ENCODE peak calls at places on chromosomes 3 and 15, in five cellular contexts. J is K562, E is SK-N-SH, N is HepG2, O is GM12878. H is an unnamed sample.

GRCh38 chr3:52986049-52986448 is 59.8 kb downstream of the SFMBT1 start:
- DNase-seq in J (no peak), E (no peak), N (no peak), O (no peak), H (no peak)

GRCh38 chr3:134485620-134486576 is at the start of the genes ANAPC13 and CEP63:
- DNase-seq in J (peak), E (peak), N (peak), O (peak), H (peak)

GRCh38 chr3:187807086-187807862 is 62.0 kb upstream of the BCL6 start:
- DNase-seq in J (no peak), E (no peak), N (no peak), O (no peak), H (no peak)

GRCh38 chr15:52010633-52011595 is 8.1 kb upstream of the MAPK6 start:
- DNase-seq in J (no peak), E (no peak), N (peak), O (peak), H (no peak)

GRCh38 chr15:98943609-98944111 is 63.9 kb downstream of the PGPEP1L start:
- DNase-seq in J (no peak), E (no peak), N (no peak), O (no peak), H (no peak)

GRCh38 chr3:175270199-175270837 is 411.2 kb downstream of the NAALADL2 start:
- DNase-seq in J (no peak), E (peak), N (no peak), O (no peak), H (peak)

GRCh38 chr3:127049390-127049789 is 66.5 kb downstream of the PLXNA1 start:
- DNase-seq in J (no peak), E (no peak), N (no peak), O (no peak), H (no peak)

GRCh38 chr3:112568642-112569041 is 6.8 kb downstream of the SLC35A5 start:
- DNase-seq in J (no peak), E (no peak), N (no peak), O (no peak), H (no peak)

GRCh38 chr15:85761635-85762034 is 33.1 kb downstream of the KLHL25 start:
- DNase-seq in J (no peak), E (no peak), N (no peak), O (no peak), H (no peak)

GRCh38 chr3:62007036-62007435 is 366.3 kb downstream of the FEZF2 start:
- DNase-seq in J (no peak), E (no peak), N (no peak), O (no peak), H (no peak)

GRCh38 chr15:94070341-94071275 is 160.8 kb upstream of the MCTP2 start:
- DNase-seq in J (no peak), E (no peak), N (no peak), O (no peak), H (peak)
- TF ChIP-seq FOXM1 in J (no peak), E (no peak), N (no peak), O (no peak), H (no peak)

GRCh38 chr3:153901991-153902390 is 219.2 kb upstream of the ARHGEF26 start:
- DNase-seq in J (no peak), E (no peak), N (no peak), O (no peak), H (no peak)

GRCh38 chr3:153911111-153911510 is 210.1 kb upstream of the ARHGEF26 start:
- DNase-seq in J (no peak), E (no peak), N (no peak), O (no peak), H (no peak)

GRCh38 chr3:153903430-153903829 is 217.8 kb upstream of the ARHGEF26 start:
- DNase-seq in J (no peak), E (no peak), N (no peak), O (no peak), H (peak)

GRCh38 chr3:153910387-153910786 is 210.8 kb upstream of the ARHGEF26 start:
- DNase-seq in J (no peak), E (no peak), N (no peak), O (no peak), H (no peak)

GRCh38 chr3:153906366-153906765 is 214.8 kb upstream of the ARHGEF26 start:
- DNase-seq in J (no peak), E (no peak), N (no peak), O (no peak), H (no peak)
- TF ChIP-seq FOXM1 in J (no peak), E (no peak), N (no peak), O (no peak), H (no peak)

DNA sequence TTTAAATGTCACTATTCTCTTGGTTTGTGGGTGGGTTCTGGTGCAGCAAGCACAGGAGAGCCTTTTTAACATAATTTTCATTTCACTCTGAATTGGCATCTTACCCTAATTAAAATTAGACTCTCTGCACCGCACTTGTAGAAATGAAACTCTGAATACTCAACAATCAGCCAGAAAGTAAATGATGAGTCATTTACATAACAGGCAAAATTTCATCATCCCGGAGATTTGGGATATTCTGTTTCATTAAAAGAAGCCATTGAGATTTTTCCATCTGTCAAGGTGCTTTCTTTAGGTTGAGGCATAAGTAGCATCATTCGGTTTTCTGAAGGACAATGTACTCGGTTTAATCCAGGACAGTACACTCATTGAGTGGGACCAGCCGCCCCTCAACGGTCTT is 111.0 kb downstream of the RFTN1 start:
- DNase-seq in J (no peak), E (no peak), N (no peak), O (no peak), H (no peak)
- TF ChIP-seq FOXM1 in J (no peak), E (no peak), N (no peak), O (no peak), H (no peak)

DNA sequence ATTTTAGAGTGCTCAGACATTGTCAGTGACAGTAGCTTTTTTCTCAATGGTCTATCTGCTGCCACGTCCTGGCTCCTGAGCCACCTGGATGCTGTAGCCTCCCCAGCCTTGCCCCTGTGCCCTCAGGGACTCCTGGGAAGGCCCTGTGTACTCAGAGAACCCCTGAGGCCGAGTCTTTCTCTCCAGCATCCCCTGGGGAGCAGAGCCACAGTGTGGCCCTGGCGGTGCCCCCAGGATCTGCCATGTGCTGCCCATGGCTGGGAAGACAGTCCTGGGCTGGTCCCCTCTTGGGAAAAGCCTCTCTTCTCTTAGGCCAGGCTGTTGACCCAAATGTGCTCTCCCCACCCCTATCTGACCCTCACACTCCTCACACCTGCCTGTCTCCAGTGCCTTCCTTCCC is 5.0 kb downstream of the MYD88 start:
- DNase-seq in J (no peak), E (no peak), N (no peak), O (no peak), H (no peak)
- TF ChIP-seq FOXM1 in J (no peak), E (no peak), N (no peak), O (no peak), H (no peak)

GRCh38 chr3:72015463-72015862 is 230.5 kb upstream of the PROK2 start:
- DNase-seq in J (peak), E (no peak), N (no peak), O (peak), H (no peak)
- TF ChIP-seq FOXM1 in J (no peak), E (no peak), N (no peak), O (no peak), H (no peak)

GRCh38 chr3:85567074-85567676 is 608.4 kb downstream of the CADM2 start:
- DNase-seq in J (peak), E (peak), N (peak), O (no peak), H (peak)
- TF ChIP-seq FOXM1 in J (no peak), E (no peak), N (no peak), O (no peak), H (no peak)

GRCh38 chr3:101836907-101837598 is 12.3 kb upstream of the NFKBIZ start:
- DNase-seq in J (no peak), E (no peak), N (no peak), O (no peak), H (no peak)
- TF ChIP-seq FOXM1 in J (no peak), E (no peak), N (no peak), O (no peak), H (no peak)

GRCh38 chr15:82124331-82125263 is 78.8 kb upstream of the MEX3B start:
- DNase-seq in J (no peak), E (no peak), N (no peak), O (no peak), H (no peak)

GRCh38 chr15:82118040-82118439 is 72.2 kb upstream of the MEX3B start:
- DNase-seq in J (no peak), E (no peak), N (no peak), O (no peak), H (no peak)

GRCh38 chr15:82126346-82126745 is 80.5 kb upstream of the MEX3B start:
- DNase-seq in J (no peak), E (no peak), N (no peak), O (no peak), H (no peak)

GRCh38 chr15:82127581-82127980 is 81.8 kb upstream of the MEX3B start:
- DNase-seq in J (no peak), E (no peak), N (no peak), O (no peak), H (no peak)

GRCh38 chr15:82122754-82123400 is 77.1 kb upstream of the MEX3B start:
- DNase-seq in J (no peak), E (no peak), N (no peak), O (no peak), H (no peak)
- TF ChIP-seq FOXM1 in J (no peak), E (no peak), N (no peak), O (no peak), H (no peak)

GRCh38 chr3:140365872-140366697 is 311.8 kb upstream of the TRIM42 start:
- DNase-seq in J (no peak), E (peak), N (no peak), O (no peak), H (no peak)

GRCh38 chr3:140368223-140368811 is 309.5 kb upstream of the TRIM42 start:
- DNase-seq in J (no peak), E (no peak), N (no peak), O (no peak), H (no peak)

GRCh38 chr3:140375002-140375401 is 302.9 kb upstream of the TRIM42 start:
- DNase-seq in J (no peak), E (no peak), N (no peak), O (no peak), H (no peak)

GRCh38 chr3:140376136-140376889 is 301.6 kb upstream of the TRIM42 start:
- DNase-seq in J (no peak), E (no peak), N (no peak), O (no peak), H (no peak)

DNA sequence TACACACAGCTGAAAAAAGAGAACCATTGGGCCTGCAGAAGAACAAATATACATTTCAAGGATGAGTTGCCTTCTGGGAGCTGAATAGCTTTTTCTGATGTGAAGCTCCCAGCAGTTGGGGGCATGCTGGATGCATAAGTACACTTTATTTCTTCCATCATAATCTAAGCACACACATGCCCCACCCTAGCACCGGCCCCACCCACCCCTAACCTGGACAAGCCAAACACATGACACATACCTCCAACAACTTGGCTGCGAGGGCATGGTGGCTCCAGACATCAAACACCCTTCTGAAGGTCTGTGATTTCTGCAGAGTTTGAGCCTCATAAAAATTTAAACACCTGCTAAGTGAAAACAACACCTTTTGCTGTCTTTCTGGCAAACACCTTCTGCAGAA is 307.2 kb upstream of the TRIM42 start:
- DNase-seq in J (no peak), E (no peak), N (no peak), O (no peak), H (no peak)
- TF ChIP-seq FOXM1 in J (no peak), E (no peak), N (no peak), O (no peak), H (no peak)

H was measured in HEK293T.